ENCODE peak calls at places on chromosomes 3 and 15, in four cellular contexts. One of them, this sample, is unnamed.

GRCh38 chr15:73771380-73772095 is 18.4 kb upstream of the INSYN1 start:
- DNase-seq in gastrocnemius medialis: no peak
- DNase-seq in WTC11: peak; percentile 47
- DNase-seq in cardiac fibroblast: no peak
- DNase-seq in this sample: no peak

GRCh38 chr15:33068531-33068990 is 126.0 kb downstream of the FMN1 start:
- DNase-seq in gastrocnemius medialis: peak; percentile 61
- DNase-seq in WTC11: no peak
- DNase-seq in cardiac fibroblast: peak; percentile 14
- DNase-seq in this sample: no peak

GRCh38 chr3:157436583-157437300 is at the start of gene PTX3:
- DNase-seq in gastrocnemius medialis: no peak
- DNase-seq in WTC11: peak; percentile 11
- DNase-seq in cardiac fibroblast: peak; percentile 95
- DNase-seq in this sample: no peak

GRCh38 chr3:187370051-187370450 is 1.9 kb downstream of the RTP4 start:
- DNase-seq in gastrocnemius medialis: no peak
- DNase-seq in WTC11: no peak
- DNase-seq in cardiac fibroblast: no peak
- DNase-seq in this sample: no peak

GRCh38 chr3:13613343-13614190 is 64.6 kb downstream of the FBLN2 start:
- DNase-seq in gastrocnemius medialis: no peak
- DNase-seq in WTC11: no peak
- DNase-seq in cardiac fibroblast: no peak
- DNase-seq in this sample: no peak

GRCh38 chr3:169562988-169563774 is 100.3 kb downstream of the MECOM start:
- DNase-seq in gastrocnemius medialis: no peak
- DNase-seq in WTC11: no peak
- DNase-seq in cardiac fibroblast: peak; percentile 24
- DNase-seq in this sample: no peak

GRCh38 chr3:89179355-89179997 is 72.1 kb downstream of the EPHA3 start:
- DNase-seq in gastrocnemius medialis: no peak
- DNase-seq in WTC11: no peak
- DNase-seq in cardiac fibroblast: no peak
- DNase-seq in this sample: no peak

GRCh38 chr3:195885036-195885871 is 23.1 kb downstream of the TNK2 start:
- DNase-seq in gastrocnemius medialis: peak; percentile 79
- DNase-seq in WTC11: no peak
- DNase-seq in cardiac fibroblast: peak; percentile 21
- DNase-seq in this sample: no peak

GRCh38 chr3:42473083-42473932 is 29.1 kb upstream of the VIPR1 start:
- DNase-seq in gastrocnemius medialis: no peak
- DNase-seq in WTC11: no peak
- DNase-seq in cardiac fibroblast: peak; percentile 95
- DNase-seq in this sample: no peak

GRCh38 chr3:44833394-44833793 is 28.3 kb upstream of the TMEM42 start:
- DNase-seq in gastrocnemius medialis: no peak
- DNase-seq in WTC11: no peak
- DNase-seq in cardiac fibroblast: peak; percentile 6
- DNase-seq in this sample: no peak

GRCh38 chr3:10980216-10980799 is 12.2 kb upstream of the SLC6A1 start:
- DNase-seq in gastrocnemius medialis: no peak
- DNase-seq in WTC11: no peak
- DNase-seq in cardiac fibroblast: no peak
- DNase-seq in this sample: no peak

GRCh38 chr3:45003859-45004258 is 22.2 kb upstream of the CLEC3B start:
- DNase-seq in gastrocnemius medialis: no peak
- DNase-seq in WTC11: no peak
- DNase-seq in cardiac fibroblast: peak; percentile 37
- DNase-seq in this sample: no peak

GRCh38 chr15:84859143-84859542 is 25.3 kb upstream of the SLC28A1 start:
- DNase-seq in gastrocnemius medialis: no peak
- DNase-seq in WTC11: no peak
- DNase-seq in cardiac fibroblast: no peak
- DNase-seq in this sample: no peak

GRCh38 chr15:80367094-80367493 is 37.1 kb upstream of the ARNT2 start:
- DNase-seq in gastrocnemius medialis: no peak
- DNase-seq in WTC11: peak; percentile 58
- DNase-seq in cardiac fibroblast: peak; percentile 16
- DNase-seq in this sample: no peak

GRCh38 chr3:72390841-72391240 is 457.4 kb downstream of the SHQ1 start:
- DNase-seq in gastrocnemius medialis: no peak
- DNase-seq in WTC11: no peak
- DNase-seq in cardiac fibroblast: peak; percentile 26
- DNase-seq in this sample: no peak

GRCh38 chr3:185729335-185729715 is 95.5 kb downstream of the IGF2BP2 start:
- DNase-seq in gastrocnemius medialis: no peak
- DNase-seq in WTC11: no peak
- DNase-seq in cardiac fibroblast: peak; percentile 84
- DNase-seq in this sample: no peak

GRCh38 chr3:38577089-38578080 is 72.1 kb downstream of the SCN5A start:
- DNase-seq in gastrocnemius medialis: no peak
- DNase-seq in WTC11: no peak
- DNase-seq in cardiac fibroblast: no peak
- DNase-seq in this sample: no peak

GRCh38 chr15:60964527-60964926 is 264.6 kb downstream of the RORA start:
- DNase-seq in gastrocnemius medialis: peak; percentile 79
- DNase-seq in WTC11: no peak
- DNase-seq in cardiac fibroblast: no peak
- DNase-seq in this sample: no peak

GRCh38 chr15:31897746-31898145 is 132.6 kb upstream of the CHRNA7 start:
- DNase-seq in gastrocnemius medialis: no peak
- DNase-seq in WTC11: no peak
- DNase-seq in cardiac fibroblast: no peak
- DNase-seq in this sample: no peak

GRCh38 chr15:65914981-65915925 is 46.0 kb downstream of the RAB11A start:
- DNase-seq in gastrocnemius medialis: no peak
- DNase-seq in WTC11: no peak
- DNase-seq in cardiac fibroblast: no peak
- DNase-seq in this sample: no peak

GRCh38 chr15:69253156-69253555 is 45.6 kb upstream of the PAQR5 start:
- DNase-seq in gastrocnemius medialis: no peak
- DNase-seq in WTC11: no peak
- DNase-seq in cardiac fibroblast: peak; percentile 83
- DNase-seq in this sample: no peak

GRCh38 chr3:74789111-74789510 is 174.7 kb upstream of the CNTN3 start:
- DNase-seq in gastrocnemius medialis: no peak
- DNase-seq in WTC11: no peak
- DNase-seq in cardiac fibroblast: no peak
- DNase-seq in this sample: no peak

GRCh38 chr3:101722394-101723173 is 1.8 kb upstream of the CEP97 start:
- DNase-seq in gastrocnemius medialis: no peak
- DNase-seq in WTC11: no peak
- DNase-seq in cardiac fibroblast: no peak
- DNase-seq in this sample: no peak

GRCh38 chr3:146851665-146852064 is 246.5 kb upstream of the PLSCR5 start:
- DNase-seq in gastrocnemius medialis: no peak
- DNase-seq in WTC11: no peak
- DNase-seq in cardiac fibroblast: no peak
- DNase-seq in this sample: no peak

GRCh38 chr15:94300612-94301011 is 69.3 kb downstream of the MCTP2 start:
- DNase-seq in gastrocnemius medialis: no peak
- DNase-seq in WTC11: no peak
- DNase-seq in cardiac fibroblast: no peak
- DNase-seq in this sample: no peak

GRCh38 chr3:123752228-123752627 is 131.9 kb downstream of the MYLK start:
- DNase-seq in gastrocnemius medialis: no peak
- DNase-seq in WTC11: no peak
- DNase-seq in cardiac fibroblast: no peak
- DNase-seq in this sample: no peak

GRCh38 chr15:99224815-99225214 is 24.6 kb downstream of the TTC23 start:
- DNase-seq in gastrocnemius medialis: no peak
- DNase-seq in WTC11: no peak
- DNase-seq in cardiac fibroblast: no peak
- DNase-seq in this sample: no peak

GRCh38 chr3:8210752-8211405 is 290.7 kb upstream of the LMCD1 start:
- DNase-seq in gastrocnemius medialis: no peak
- DNase-seq in WTC11: no peak
- DNase-seq in cardiac fibroblast: peak; percentile 11
- DNase-seq in this sample: no peak

GRCh38 chr3:171784387-171784786 is 25.9 kb downstream of the PLD1 start:
- DNase-seq in gastrocnemius medialis: no peak
- DNase-seq in WTC11: no peak
- DNase-seq in cardiac fibroblast: no peak
- DNase-seq in this sample: no peak

GRCh38 chr3:185042357-185042756 is 110.5 kb downstream of the C3orf70 start:
- DNase-seq in gastrocnemius medialis: no peak
- DNase-seq in WTC11: no peak
- DNase-seq in cardiac fibroblast: no peak
- DNase-seq in this sample: no peak

GRCh38 chr3:50373146-50373864 is 14.0 kb upstream of the TMEM115 start:
- DNase-seq in gastrocnemius medialis: no peak
- DNase-seq in WTC11: peak; percentile 31
- DNase-seq in cardiac fibroblast: no peak
- DNase-seq in this sample: no peak

GRCh38 chr3:50369271-50369670 is 9.9 kb upstream of the TMEM115 start:
- DNase-seq in gastrocnemius medialis: no peak
- DNase-seq in WTC11: no peak
- DNase-seq in cardiac fibroblast: no peak
- DNase-seq in this sample: no peak

GRCh38 chr3:50372349-50372748 is 13.0 kb upstream of the TMEM115 start:
- DNase-seq in gastrocnemius medialis: no peak
- DNase-seq in WTC11: no peak
- DNase-seq in cardiac fibroblast: no peak
- DNase-seq in this sample: no peak

GRCh38 chr3:50371133-50371670 is 11.9 kb upstream of the TMEM115 start:
- DNase-seq in gastrocnemius medialis: no peak
- DNase-seq in WTC11: no peak
- DNase-seq in cardiac fibroblast: peak; percentile 29
- DNase-seq in this sample: no peak

GRCh38 chr3:50370594-50370993 is 11.3 kb upstream of the TMEM115 start:
- DNase-seq in gastrocnemius medialis: no peak
- DNase-seq in WTC11: no peak
- DNase-seq in cardiac fibroblast: peak; percentile 58
- DNase-seq in this sample: no peak
- TF ChIP-seq CTCF in gastrocnemius medialis: no peak
- TF ChIP-seq CTCF in WTC11: no peak
- TF ChIP-seq CTCF in cardiac fibroblast: no peak
- TF ChIP-seq CTCF in this sample: no peak

DNA sequence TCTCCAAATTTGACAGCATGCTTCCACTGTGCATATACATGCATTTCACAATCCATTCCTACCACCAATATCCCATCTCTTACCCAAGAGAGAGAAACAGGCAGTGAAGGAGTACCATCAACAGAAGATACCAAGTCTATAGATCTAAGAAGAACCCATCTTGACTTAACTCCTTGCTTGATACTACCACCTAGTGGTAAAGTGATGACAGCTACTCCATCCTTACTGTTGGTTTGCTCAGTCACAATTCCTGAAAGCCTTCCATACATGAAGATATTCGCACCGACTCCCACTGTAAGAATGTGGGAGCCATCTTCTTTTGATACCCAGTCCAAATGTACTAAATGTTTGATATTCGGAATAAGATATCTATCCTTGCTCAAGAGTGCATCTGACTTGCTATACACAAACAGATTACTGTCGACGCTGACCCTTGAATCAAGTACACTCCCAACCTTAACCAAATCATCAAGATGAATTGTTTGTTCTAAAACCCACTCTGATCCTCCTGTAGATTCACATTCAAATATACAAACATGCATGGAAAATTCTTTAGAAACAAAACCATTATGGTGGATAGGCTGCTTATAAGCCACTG is 123.1 kb downstream of the DMXL2 start:
- DNase-seq in gastrocnemius medialis: no peak
- DNase-seq in WTC11: no peak
- DNase-seq in cardiac fibroblast: peak; percentile 57
- DNase-seq in this sample: no peak
- TF ChIP-seq CTCF in gastrocnemius medialis: no peak
- TF ChIP-seq CTCF in WTC11: peak; percentile 48
- TF ChIP-seq CTCF in cardiac fibroblast: peak; percentile 76
- TF ChIP-seq CTCF in this sample: no peak

GRCh38 chr15:53869044-53869805 is 109.0 kb upstream of the UNC13C start:
- DNase-seq in gastrocnemius medialis: no peak
- DNase-seq in WTC11: peak; percentile 31
- DNase-seq in cardiac fibroblast: no peak
- DNase-seq in this sample: no peak
- TF ChIP-seq CTCF in gastrocnemius medialis: no peak
- TF ChIP-seq CTCF in WTC11: peak; percentile 36
- TF ChIP-seq CTCF in cardiac fibroblast: peak; percentile 22
- TF ChIP-seq CTCF in this sample: no peak

GRCh38 chr3:110210261-110210660 is 861.4 kb upstream of the NECTIN3 start:
- DNase-seq in gastrocnemius medialis: no peak
- DNase-seq in WTC11: no peak
- DNase-seq in cardiac fibroblast: no peak
- DNase-seq in this sample: no peak
- TF ChIP-seq CTCF in gastrocnemius medialis: no peak
- TF ChIP-seq CTCF in WTC11: no peak
- TF ChIP-seq CTCF in cardiac fibroblast: no peak
- TF ChIP-seq CTCF in this sample: no peak

This sample was measured in omental fat pad.